ENCODE peak calls at places on chromosomes 13 and 19, in nine cellular contexts. E is heart right ventricle, G is fibroblast of lung, I is IMR-90, W is AG04450, K is transverse colon, Y is cardiac muscle cell, H is brain microvascular endothelial cell, R is left lung. U is an unnamed sample.

GRCh38 chr19:47719047-47719885 is 6.0 kb downstream of the EHD2 start:
- DNase-seq in E (peak; percentile 91), G (peak; percentile 99), I (peak; percentile 99), W (peak; percentile 99), K (peak; percentile 80), Y (peak; percentile 98), H (peak; percentile 85), R (peak; percentile 84), U (peak; percentile 62)

GRCh38 chr13:25286969-25287961 is at the start of gene MTMR6:
- DNase-seq in E (peak; percentile 95), G (peak; percentile 83), I (peak; percentile 82), W (peak; percentile 71), K (peak; percentile 94), Y (peak; percentile 91), H (peak; percentile 86), R (peak; percentile 100), U (peak; percentile 94)

GRCh38 chr13:103694033-103694432 is 627.8 kb upstream of the SLC10A2 start:
- DNase-seq in E (no peak), G (no peak), I (no peak), W (no peak), K (no peak), Y (no peak), H (no peak), R (no peak), U (no peak)

GRCh38 chr13:72726721-72727416 is 560 bp downstream of the MZT1 start:
- DNase-seq in E (peak; percentile 49), G (peak; percentile 5), I (no peak), W (no peak), K (peak; percentile 63), Y (peak; percentile 17), H (peak; percentile 13), R (peak; percentile 89), U (no peak)

GRCh38 chr13:70950664-70951063 is 842.4 kb upstream of the KLHL1 start:
- DNase-seq in E (no peak), G (no peak), I (no peak), W (no peak), K (no peak), Y (no peak), H (no peak), R (no peak), U (no peak)

GRCh38 chr13:21998279-21998678 is 327.4 kb downstream of the FGF9 start:
- DNase-seq in E (no peak), G (no peak), I (no peak), W (no peak), K (no peak), Y (no peak), H (no peak), R (peak; percentile 17), U (no peak)

GRCh38 chr19:5354403-5354802 is 13.8 kb upstream of the PTPRS start:
- DNase-seq in E (no peak), G (no peak), I (no peak), W (no peak), K (no peak), Y (peak; percentile 29), H (peak; percentile 29), R (no peak), U (no peak)

GRCh38 chr13:68190826-68191225 is 960.7 kb upstream of the PCDH9 start:
- DNase-seq in E (no peak), G (peak; percentile 57), I (no peak), W (no peak), K (no peak), Y (no peak), H (peak; percentile 63), R (no peak), U (no peak)

GRCh38 chr19:16628984-16629691 is 1.1 kb upstream of the MED26 start:
- DNase-seq in E (no peak), G (peak; percentile 69), I (peak; percentile 72), W (peak; percentile 67), K (peak; percentile 65), Y (peak; percentile 70), H (peak; percentile 12), R (no peak), U (no peak)

GRCh38 chr19:45667620-45668341 is at the start of gene GIPR:
- DNase-seq in E (peak; percentile 71), G (no peak), I (peak; percentile 38), W (no peak), K (peak; percentile 84), Y (no peak), H (peak; percentile 25), R (peak; percentile 89), U (no peak)

GRCh38 chr19:49953376-49953775 is 7.6 kb downstream of the SIGLEC11 start:
- DNase-seq in E (no peak), G (no peak), I (no peak), W (no peak), K (no peak), Y (no peak), H (no peak), R (no peak), U (no peak)

GRCh38 chr19:40367577-40368434 is 19.3 kb downstream of the PLD3 start:
- DNase-seq in E (no peak), G (no peak), I (no peak), W (no peak), K (no peak), Y (no peak), H (no peak), R (no peak), U (no peak)

GRCh38 chr19:40365010-40365409 is 16.5 kb downstream of the PLD3 start:
- DNase-seq in E (no peak), G (no peak), I (no peak), W (no peak), K (no peak), Y (no peak), H (no peak), R (no peak), U (no peak)

GRCh38 chr19:40365613-40366401 is 17.3 kb downstream of the PLD3 start:
- DNase-seq in E (peak; percentile 72), G (peak; percentile 75), I (peak; percentile 71), W (peak; percentile 39), K (peak; percentile 50), Y (peak; percentile 82), H (peak; percentile 60), R (peak; percentile 91), U (peak; percentile 78)

GRCh38 chr19:40369797-40370196 is 20.2 kb downstream of the HIPK4 start:
- DNase-seq in E (no peak), G (no peak), I (no peak), W (no peak), K (no peak), Y (no peak), H (no peak), R (no peak), U (no peak)

GRCh38 chr19:40366697-40367561 is 18.4 kb downstream of the PLD3 start:
- DNase-seq in E (no peak), G (peak; percentile 22), I (peak; percentile 24), W (no peak), K (no peak), Y (peak; percentile 36), H (peak; percentile 13), R (no peak), U (peak; percentile 70)
- H3K27ac ChIP-seq in E (no peak overlapping the region), G (no peak overlapping the region), I (no peak overlapping the region), W (no peak overlapping the region), K (no peak overlapping the region), Y (peak overlapping the region; percentile 89), H (no peak overlapping the region), R (no peak overlapping the region), U (peak overlapping the region; percentile 62)

GRCh38 chr19:55679343-55680257 is 4.6 kb downstream of the EPN1 start:
- DNase-seq in E (no peak), G (no peak), I (peak; percentile 73), W (no peak), K (no peak), Y (no peak), H (no peak), R (peak; percentile 65), U (no peak)
- H3K4me3 ChIP-seq in E (no peak overlapping the region), G (no peak overlapping the region), I (no peak overlapping the region), W (no peak overlapping the region), K (no peak overlapping the region), Y (no peak overlapping the region), H (no peak overlapping the region), R (no peak overlapping the region), U (no peak overlapping the region)

GRCh38 chr13:41059896-41060722 is 1.2 kb upstream of the WBP4 start:
- DNase-seq in E (peak; percentile 88), G (peak; percentile 91), I (peak; percentile 87), W (peak; percentile 55), K (peak; percentile 94), Y (peak; percentile 93), H (peak; percentile 86), R (peak; percentile 95), U (peak; percentile 94)
- TF ChIP-seq CTCF in E (peak; percentile 58), G (peak; percentile 26), I (peak; percentile 38), W (peak; percentile 36), K (peak; percentile 15), Y (peak; percentile 34), H (peak; percentile 49), R (peak; percentile 18), U (peak; percentile 50)

GRCh38 chr13:48586591-48587103 is 53.8 kb upstream of the RCBTB2 start:
- DNase-seq in E (peak; percentile 51), G (peak; percentile 24), I (peak; percentile 11), W (no peak), K (no peak), Y (peak; percentile 84), H (no peak), R (no peak), U (no peak)

GRCh38 chr13:48580886-48581285 is 48.0 kb upstream of the RCBTB2 start:
- DNase-seq in E (no peak), G (no peak), I (no peak), W (no peak), K (no peak), Y (no peak), H (no peak), R (no peak), U (no peak)

GRCh38 chr13:48585456-48585840 is 52.6 kb upstream of the RCBTB2 start:
- DNase-seq in E (no peak), G (peak; percentile 50), I (no peak), W (no peak), K (peak; percentile 31), Y (peak; percentile 88), H (peak; percentile 9), R (no peak), U (no peak)

GRCh38 chr13:48582086-48582485 is 49.2 kb upstream of the RCBTB2 start:
- DNase-seq in E (no peak), G (no peak), I (no peak), W (no peak), K (no peak), Y (no peak), H (no peak), R (no peak), U (no peak)

GRCh38 chr13:48583859-48584311 is 51.0 kb upstream of the RCBTB2 start:
- DNase-seq in E (no peak), G (no peak), I (no peak), W (no peak), K (no peak), Y (no peak), H (no peak), R (no peak), U (no peak)
- H3K27ac ChIP-seq in E (no peak overlapping the region), G (no peak overlapping the region), I (no peak overlapping the region), W (no peak overlapping the region), K (no peak overlapping the region), Y (no peak overlapping the region), H (no peak overlapping the region), R (no peak overlapping the region), U (no peak overlapping the region)

U was measured in dorsolateral prefrontal cortex.